ENCODE peak calls at places on chromosomes 1 and 21, in six cellular contexts. One of them, this sample, is unnamed.

GRCh38 chr1:214012418-214012817 is 24.6 kb downstream of the PROX1 start:
- DNase-seq in prostate gland: no peak
- DNase-seq in right cardiac atrium: no peak
- DNase-seq in foreskin fibroblast: no peak
- DNase-seq in fibroblast of mammary gland: no peak
- DNase-seq in pancreas: no peak
- DNase-seq in this sample: no peak

GRCh38 chr1:59107516-59107915 is 189.4 kb upstream of the FGGY start:
- DNase-seq in prostate gland: peak; percentile 82
- DNase-seq in right cardiac atrium: peak; percentile 53
- DNase-seq in foreskin fibroblast: peak; percentile 56
- DNase-seq in fibroblast of mammary gland: no peak
- DNase-seq in pancreas: no peak
- DNase-seq in this sample: no peak

GRCh38 chr1:235876292-235876914 is 9.7 kb upstream of the LYST start:
- DNase-seq in prostate gland: no peak
- DNase-seq in right cardiac atrium: no peak
- DNase-seq in foreskin fibroblast: no peak
- DNase-seq in fibroblast of mammary gland: no peak
- DNase-seq in pancreas: no peak
- DNase-seq in this sample: no peak

GRCh38 chr21:43984905-43985689 is 27.0 kb upstream of the TRAPPC10 start:
- DNase-seq in prostate gland: no peak
- DNase-seq in right cardiac atrium: no peak
- DNase-seq in foreskin fibroblast: peak; percentile 2
- DNase-seq in fibroblast of mammary gland: peak; percentile 10
- DNase-seq in pancreas: no peak
- DNase-seq in this sample: no peak

GRCh38 chr1:180560200-180560867 is 1.6 kb downstream of the OVAAL start:
- DNase-seq in prostate gland: no peak
- DNase-seq in right cardiac atrium: no peak
- DNase-seq in foreskin fibroblast: no peak
- DNase-seq in fibroblast of mammary gland: no peak
- DNase-seq in pancreas: no peak
- DNase-seq in this sample: no peak

GRCh38 chr1:225963735-225964530 is 22.9 kb upstream of the LEFTY2 start:
- DNase-seq in prostate gland: no peak
- DNase-seq in right cardiac atrium: no peak
- DNase-seq in foreskin fibroblast: no peak
- DNase-seq in fibroblast of mammary gland: peak; percentile 31
- DNase-seq in pancreas: no peak
- DNase-seq in this sample: no peak

GRCh38 chr21:37869661-37870060 is 46.6 kb downstream of the KCNJ6 start:
- DNase-seq in prostate gland: no peak
- DNase-seq in right cardiac atrium: no peak
- DNase-seq in foreskin fibroblast: no peak
- DNase-seq in fibroblast of mammary gland: no peak
- DNase-seq in pancreas: no peak
- DNase-seq in this sample: no peak

GRCh38 chr1:228852015-228852414 is 116.7 kb downstream of the RHOU start:
- DNase-seq in prostate gland: no peak
- DNase-seq in right cardiac atrium: no peak
- DNase-seq in foreskin fibroblast: no peak
- DNase-seq in fibroblast of mammary gland: no peak
- DNase-seq in pancreas: no peak
- DNase-seq in this sample: no peak

GRCh38 chr1:31609512-31609911 is 8.0 kb upstream of the HCRTR1 start:
- DNase-seq in prostate gland: no peak
- DNase-seq in right cardiac atrium: no peak
- DNase-seq in foreskin fibroblast: no peak
- DNase-seq in fibroblast of mammary gland: no peak
- DNase-seq in pancreas: no peak
- DNase-seq in this sample: no peak

DNA sequence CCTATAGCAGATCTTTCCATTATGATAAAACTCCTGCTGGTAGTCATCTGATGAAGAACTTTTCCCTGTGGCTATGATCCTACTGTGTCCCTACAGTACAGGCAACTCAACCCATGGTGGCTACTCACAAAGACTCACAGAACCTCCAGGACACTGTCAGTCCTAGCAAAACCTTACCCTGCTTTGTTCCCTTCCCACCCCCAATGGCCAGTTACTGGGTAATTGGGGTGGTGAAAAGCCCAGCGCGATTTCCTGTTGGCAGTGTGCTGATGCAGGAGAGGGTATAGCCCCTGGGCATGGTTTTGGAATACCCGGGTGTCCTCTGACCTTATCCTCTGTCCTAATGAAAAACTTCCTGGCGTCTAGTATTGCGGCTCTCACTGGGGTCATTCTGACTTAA is 538 bp upstream of the RGL1 start:
- DNase-seq in prostate gland: no peak
- DNase-seq in right cardiac atrium: no peak
- DNase-seq in foreskin fibroblast: no peak
- DNase-seq in fibroblast of mammary gland: no peak
- DNase-seq in pancreas: no peak
- DNase-seq in this sample: no peak
- H3K4me3 ChIP-seq in prostate gland: peak overlapping the region; percentile 52
- H3K4me3 ChIP-seq in right cardiac atrium: peak overlapping the region; percentile 83
- H3K4me3 ChIP-seq in foreskin fibroblast: peak overlapping the region; percentile 90
- H3K4me3 ChIP-seq in fibroblast of mammary gland: peak overlapping the region; percentile 89
- H3K4me3 ChIP-seq in pancreas: no peak overlapping the region
- H3K4me3 ChIP-seq in this sample: no peak overlapping the region

DNA sequence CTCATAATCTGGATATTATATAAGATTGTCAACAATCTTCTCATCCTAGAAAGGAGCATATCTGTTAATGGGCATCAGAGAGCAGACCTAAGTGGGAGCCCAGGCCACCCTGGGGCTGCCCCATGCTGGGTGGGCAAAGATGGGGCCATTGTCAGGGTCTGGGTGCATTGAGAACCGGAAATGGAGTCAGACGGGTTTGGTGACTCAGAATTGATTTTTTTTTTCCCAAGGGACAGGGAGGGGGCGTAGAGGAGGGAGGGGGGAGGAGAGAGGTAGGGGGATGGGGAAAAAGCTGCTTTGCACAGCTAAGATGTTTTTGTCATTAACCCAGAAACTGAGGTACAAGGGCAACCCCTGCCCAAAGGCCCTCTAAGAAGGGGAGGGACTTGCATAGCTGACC is 1.3 kb downstream of the ATXN7L2 start:
- DNase-seq in prostate gland: no peak
- DNase-seq in right cardiac atrium: no peak
- DNase-seq in foreskin fibroblast: no peak
- DNase-seq in fibroblast of mammary gland: peak; percentile 37
- DNase-seq in pancreas: no peak
- DNase-seq in this sample: no peak
- H3K4me3 ChIP-seq in prostate gland: no peak overlapping the region
- H3K4me3 ChIP-seq in right cardiac atrium: peak overlapping the region; percentile 91
- H3K4me3 ChIP-seq in foreskin fibroblast: peak overlapping the region; percentile 91
- H3K4me3 ChIP-seq in fibroblast of mammary gland: peak overlapping the region; percentile 73
- H3K4me3 ChIP-seq in pancreas: no peak overlapping the region
- H3K4me3 ChIP-seq in this sample: peak overlapping the region; percentile 64

DNA sequence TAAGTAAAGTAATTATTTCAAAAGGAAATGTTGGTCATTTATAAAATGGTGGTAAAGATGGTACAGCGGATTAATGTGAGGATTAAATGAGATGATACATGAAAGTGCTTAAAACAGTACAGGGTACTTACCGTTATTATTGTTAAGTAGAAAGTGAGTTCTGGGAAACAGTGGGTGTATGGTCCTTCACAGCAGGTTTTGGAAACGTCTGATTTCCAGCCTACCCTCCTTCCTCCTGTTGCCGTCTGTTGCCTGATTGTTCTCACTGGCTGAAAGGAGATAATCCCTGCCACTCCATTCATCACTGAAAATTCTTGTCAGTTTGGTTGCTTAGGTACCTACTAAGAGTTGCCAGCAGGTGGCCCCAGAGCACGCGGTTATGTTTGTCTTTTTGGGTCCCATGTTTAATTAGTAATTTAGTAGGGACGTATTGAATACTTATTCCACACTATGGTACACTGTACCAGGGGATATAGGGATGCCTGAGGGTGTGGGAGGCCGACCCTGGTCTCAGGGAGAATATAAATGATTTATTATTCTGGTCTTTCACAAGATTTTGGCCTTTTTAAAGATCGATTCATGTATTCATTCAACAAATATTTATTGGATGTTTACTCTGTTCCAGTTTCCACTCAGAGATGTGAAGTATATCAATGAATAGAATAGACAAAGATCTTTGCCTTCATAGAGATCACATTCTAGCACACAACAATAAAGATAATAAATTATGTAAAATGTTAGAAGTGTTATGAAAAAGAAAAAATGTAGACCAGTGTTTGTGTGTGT is 30.8 kb upstream of the RPTN start:
- DNase-seq in prostate gland: peak; percentile 66
- DNase-seq in right cardiac atrium: peak; percentile 65
- DNase-seq in foreskin fibroblast: peak; percentile 41
- DNase-seq in fibroblast of mammary gland: peak; percentile 78
- DNase-seq in pancreas: peak; percentile 68
- DNase-seq in this sample: no peak
- H3K4me3 ChIP-seq in prostate gland: peak overlapping the region; percentile 45
- H3K4me3 ChIP-seq in right cardiac atrium: peak overlapping the region; percentile 56
- H3K4me3 ChIP-seq in foreskin fibroblast: peak overlapping the region; percentile 47
- H3K4me3 ChIP-seq in fibroblast of mammary gland: peak overlapping the region; percentile 58
- H3K4me3 ChIP-seq in pancreas: no peak overlapping the region
- H3K4me3 ChIP-seq in this sample: peak overlapping the region; percentile 48

GRCh38 chr1:25033030-25033827 is 103.2 kb upstream of the RUNX3 start:
- DNase-seq in prostate gland: no peak
- DNase-seq in right cardiac atrium: no peak
- DNase-seq in foreskin fibroblast: no peak
- DNase-seq in fibroblast of mammary gland: no peak
- DNase-seq in pancreas: no peak
- DNase-seq in this sample: no peak
- H3K4me3 ChIP-seq in prostate gland: no peak overlapping the region
- H3K4me3 ChIP-seq in right cardiac atrium: no peak overlapping the region
- H3K4me3 ChIP-seq in foreskin fibroblast: no peak overlapping the region
- H3K4me3 ChIP-seq in fibroblast of mammary gland: no peak overlapping the region
- H3K4me3 ChIP-seq in pancreas: no peak overlapping the region
- H3K4me3 ChIP-seq in this sample: no peak overlapping the region

DNA sequence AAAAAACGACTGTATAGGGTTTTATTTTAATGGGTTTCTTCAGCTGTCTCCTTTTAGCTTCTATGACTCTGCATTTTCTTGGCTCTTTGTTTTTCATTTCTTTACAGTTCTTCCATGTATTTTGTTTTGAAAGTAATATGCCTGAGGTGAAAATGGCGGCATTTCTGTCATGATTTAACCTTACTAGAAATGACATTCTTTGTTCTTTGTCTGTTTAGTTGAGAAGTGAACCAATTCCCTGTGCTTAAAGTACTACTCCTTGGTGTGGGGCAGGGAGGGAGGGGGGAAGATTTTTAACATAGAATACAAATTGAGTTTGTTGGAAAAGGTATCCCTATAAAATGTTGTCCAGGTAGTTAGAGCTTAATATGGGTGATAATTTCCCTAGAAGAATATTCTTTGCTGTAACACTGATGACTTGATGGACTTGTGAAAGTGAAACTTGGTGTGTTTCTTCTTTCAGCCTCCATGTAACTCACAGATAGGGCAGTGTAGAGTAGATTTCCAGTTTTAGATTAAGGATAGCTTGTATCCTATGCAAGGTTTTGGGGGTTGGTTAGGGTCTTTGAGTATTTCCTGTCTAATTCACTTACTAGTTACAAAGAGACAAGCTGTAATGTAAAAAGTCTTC is 83.2 kb downstream of the CAMTA1 start:
- DNase-seq in prostate gland: no peak
- DNase-seq in right cardiac atrium: no peak
- DNase-seq in foreskin fibroblast: no peak
- DNase-seq in fibroblast of mammary gland: no peak
- DNase-seq in pancreas: no peak
- DNase-seq in this sample: no peak
- H3K4me3 ChIP-seq in prostate gland: no peak overlapping the region
- H3K4me3 ChIP-seq in right cardiac atrium: no peak overlapping the region
- H3K4me3 ChIP-seq in foreskin fibroblast: no peak overlapping the region
- H3K4me3 ChIP-seq in fibroblast of mammary gland: no peak overlapping the region
- H3K4me3 ChIP-seq in pancreas: no peak overlapping the region
- H3K4me3 ChIP-seq in this sample: no peak overlapping the region

DNA sequence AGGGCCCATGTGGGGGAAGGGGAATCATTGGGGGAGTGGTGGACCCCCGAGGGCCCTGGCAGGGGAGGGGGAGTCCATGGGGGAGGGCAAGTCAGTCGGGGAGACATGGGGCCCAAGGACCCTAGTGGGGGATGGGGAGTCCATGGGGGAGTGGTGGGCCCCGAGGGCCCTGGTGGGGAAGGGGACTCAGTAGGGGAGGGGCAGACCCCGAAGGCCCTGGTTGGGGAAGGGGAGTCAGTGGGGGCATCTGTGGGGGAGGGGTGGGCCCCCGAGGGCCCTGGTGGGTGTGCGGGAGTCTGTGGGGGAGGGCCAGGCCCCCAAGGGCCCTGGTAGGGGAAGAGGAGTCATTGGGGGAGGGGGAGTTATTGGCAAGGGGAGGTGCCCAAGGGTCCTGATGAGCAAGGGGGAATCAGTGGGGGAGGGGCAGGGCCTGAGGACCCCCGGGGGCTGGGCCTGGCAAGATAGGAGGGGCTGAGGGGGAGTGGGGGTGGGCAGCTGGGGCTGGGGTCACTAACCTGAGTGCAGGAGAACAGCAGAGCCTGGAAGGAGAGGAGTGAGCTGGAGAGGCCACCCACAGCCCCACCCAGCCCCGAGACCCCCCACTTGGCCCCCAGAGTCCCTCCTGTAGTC is 2.1 kb downstream of the MXRA8 start:
- DNase-seq in prostate gland: no peak
- DNase-seq in right cardiac atrium: no peak
- DNase-seq in foreskin fibroblast: no peak
- DNase-seq in fibroblast of mammary gland: no peak
- DNase-seq in pancreas: no peak
- DNase-seq in this sample: no peak
- H3K4me3 ChIP-seq in prostate gland: peak overlapping the region; percentile 30
- H3K4me3 ChIP-seq in right cardiac atrium: peak overlapping the region; percentile 45
- H3K4me3 ChIP-seq in foreskin fibroblast: peak overlapping the region; percentile 90
- H3K4me3 ChIP-seq in fibroblast of mammary gland: peak overlapping the region; percentile 86
- H3K4me3 ChIP-seq in pancreas: no peak overlapping the region
- H3K4me3 ChIP-seq in this sample: peak overlapping the region; percentile 80

This sample was measured in skeletal muscle cell.